ENCODE peak calls at places on chromosomes 5 and 9, in eight cellular contexts. One of them, this sample, is unnamed.

GRCh38 chr5:1751026-1751863 is 48.4 kb downstream of the MRPL36 start:
- DNase-seq in AG09309: no peak
- DNase-seq in Right ventricle myocardium inferior: no peak
- DNase-seq in stimulated activated CD8-positive, alpha-beta memory T cell treated with anti-CD3 and anti-CD28 coated beads, Interleukin-4, amount 100 ng/mL, for 4 hours: no peak
- DNase-seq in BE2C: no peak
- DNase-seq in HTR-8/SVneo: no peak
- DNase-seq in thoracic aorta: no peak
- DNase-seq in retinal pigment epithelial cell: no peak
- DNase-seq in this sample: no peak

GRCh38 chr9:87275039-87275725 is 222.5 kb upstream of the DAPK1 start:
- DNase-seq in AG09309: no peak
- DNase-seq in Right ventricle myocardium inferior: no peak
- DNase-seq in stimulated activated CD8-positive, alpha-beta memory T cell treated with anti-CD3 and anti-CD28 coated beads, Interleukin-4, amount 100 ng/mL, for 4 hours: no peak
- DNase-seq in BE2C: no peak
- DNase-seq in HTR-8/SVneo: no peak
- DNase-seq in thoracic aorta: no peak
- DNase-seq in retinal pigment epithelial cell: no peak
- DNase-seq in this sample: no peak

GRCh38 chr5:91111473-91112238 is 271.5 kb downstream of the ARRDC3 start:
- DNase-seq in AG09309: no peak
- DNase-seq in Right ventricle myocardium inferior: no peak
- DNase-seq in stimulated activated CD8-positive, alpha-beta memory T cell treated with anti-CD3 and anti-CD28 coated beads, Interleukin-4, amount 100 ng/mL, for 4 hours: no peak
- DNase-seq in BE2C: no peak
- DNase-seq in HTR-8/SVneo: no peak
- DNase-seq in thoracic aorta: no peak
- DNase-seq in retinal pigment epithelial cell: no peak
- DNase-seq in this sample: no peak

GRCh38 chr5:33073856-33074255 is 362.7 kb downstream of the NPR3 start:
- DNase-seq in AG09309: no peak
- DNase-seq in Right ventricle myocardium inferior: no peak
- DNase-seq in stimulated activated CD8-positive, alpha-beta memory T cell treated with anti-CD3 and anti-CD28 coated beads, Interleukin-4, amount 100 ng/mL, for 4 hours: no peak
- DNase-seq in BE2C: no peak
- DNase-seq in HTR-8/SVneo: no peak
- DNase-seq in thoracic aorta: no peak
- DNase-seq in retinal pigment epithelial cell: no peak
- DNase-seq in this sample: no peak

GRCh38 chr5:168434746-168435321 is 51.4 kb upstream of the RARS1 start:
- DNase-seq in AG09309: no peak
- DNase-seq in Right ventricle myocardium inferior: no peak
- DNase-seq in stimulated activated CD8-positive, alpha-beta memory T cell treated with anti-CD3 and anti-CD28 coated beads, Interleukin-4, amount 100 ng/mL, for 4 hours: no peak
- DNase-seq in BE2C: no peak
- DNase-seq in HTR-8/SVneo: no peak
- DNase-seq in thoracic aorta: no peak
- DNase-seq in retinal pigment epithelial cell: no peak
- DNase-seq in this sample: peak

GRCh38 chr9:127426756-127427155 is 2.6 kb downstream of the ZNF79 start:
- DNase-seq in AG09309: no peak
- DNase-seq in Right ventricle myocardium inferior: no peak
- DNase-seq in stimulated activated CD8-positive, alpha-beta memory T cell treated with anti-CD3 and anti-CD28 coated beads, Interleukin-4, amount 100 ng/mL, for 4 hours: no peak
- DNase-seq in BE2C: no peak
- DNase-seq in HTR-8/SVneo: no peak
- DNase-seq in thoracic aorta: no peak
- DNase-seq in retinal pigment epithelial cell: no peak
- DNase-seq in this sample: no peak

GRCh38 chr5:36363776-36364175 is 62.1 kb upstream of the RANBP3L start:
- DNase-seq in AG09309: no peak
- DNase-seq in Right ventricle myocardium inferior: no peak
- DNase-seq in stimulated activated CD8-positive, alpha-beta memory T cell treated with anti-CD3 and anti-CD28 coated beads, Interleukin-4, amount 100 ng/mL, for 4 hours: no peak
- DNase-seq in BE2C: no peak
- DNase-seq in HTR-8/SVneo: no peak
- DNase-seq in thoracic aorta: no peak
- DNase-seq in retinal pigment epithelial cell: no peak
- DNase-seq in this sample: no peak

GRCh38 chr5:116271432-116271831 is 186.6 kb downstream of the COMMD10 start:
- DNase-seq in AG09309: peak
- DNase-seq in Right ventricle myocardium inferior: no peak
- DNase-seq in stimulated activated CD8-positive, alpha-beta memory T cell treated with anti-CD3 and anti-CD28 coated beads, Interleukin-4, amount 100 ng/mL, for 4 hours: no peak
- DNase-seq in BE2C: no peak
- DNase-seq in HTR-8/SVneo: no peak
- DNase-seq in thoracic aorta: no peak
- DNase-seq in retinal pigment epithelial cell: no peak
- DNase-seq in this sample: no peak

GRCh38 chr5:170169996-170170395 is 62.8 kb upstream of the C5orf58 start:
- DNase-seq in AG09309: no peak
- DNase-seq in Right ventricle myocardium inferior: no peak
- DNase-seq in stimulated activated CD8-positive, alpha-beta memory T cell treated with anti-CD3 and anti-CD28 coated beads, Interleukin-4, amount 100 ng/mL, for 4 hours: no peak
- DNase-seq in BE2C: no peak
- DNase-seq in HTR-8/SVneo: no peak
- DNase-seq in thoracic aorta: no peak
- DNase-seq in retinal pigment epithelial cell: no peak
- DNase-seq in this sample: no peak

GRCh38 chr9:83477571-83477970 is 60.6 kb downstream of the FRMD3 start:
- DNase-seq in AG09309: no peak
- DNase-seq in Right ventricle myocardium inferior: no peak
- DNase-seq in stimulated activated CD8-positive, alpha-beta memory T cell treated with anti-CD3 and anti-CD28 coated beads, Interleukin-4, amount 100 ng/mL, for 4 hours: no peak
- DNase-seq in BE2C: peak
- DNase-seq in HTR-8/SVneo: no peak
- DNase-seq in thoracic aorta: no peak
- DNase-seq in retinal pigment epithelial cell: no peak
- DNase-seq in this sample: no peak

GRCh38 chr5:14190194-14191164 is 47.3 kb downstream of the TRIO start:
- DNase-seq in AG09309: peak
- DNase-seq in Right ventricle myocardium inferior: no peak
- DNase-seq in stimulated activated CD8-positive, alpha-beta memory T cell treated with anti-CD3 and anti-CD28 coated beads, Interleukin-4, amount 100 ng/mL, for 4 hours: no peak
- DNase-seq in BE2C: no peak
- DNase-seq in HTR-8/SVneo: peak
- DNase-seq in thoracic aorta: no peak
- DNase-seq in retinal pigment epithelial cell: peak
- DNase-seq in this sample: peak

GRCh38 chr5:116361171-116361967 is 213.3 kb downstream of the SEMA6A start:
- DNase-seq in AG09309: no peak
- DNase-seq in Right ventricle myocardium inferior: peak
- DNase-seq in stimulated activated CD8-positive, alpha-beta memory T cell treated with anti-CD3 and anti-CD28 coated beads, Interleukin-4, amount 100 ng/mL, for 4 hours: no peak
- DNase-seq in BE2C: peak
- DNase-seq in HTR-8/SVneo: no peak
- DNase-seq in thoracic aorta: no peak
- DNase-seq in retinal pigment epithelial cell: no peak
- DNase-seq in this sample: no peak